ENCODE peak calls at places on chromosomes 16 and 17, in six cellular contexts. H, I, M, U, O and G are unnamed samples.

GRCh38 chr16:64983983-64984382 is 137.9 kb downstream of the CDH11 start:
- DNase-seq in H (no peak), I (no peak), M (no peak), U (no peak), O (peak), G (no peak)

GRCh38 chr16:85253127-85253941 is 141.1 kb upstream of the CIBAR2 start:
- DNase-seq in H (no peak), I (peak), M (no peak), U (peak), O (no peak), G (no peak)

GRCh38 chr16:17591655-17592405 is 121.1 kb upstream of the XYLT1 start:
- DNase-seq in H (no peak), I (no peak), M (no peak), U (no peak), O (no peak), G (no peak)

GRCh38 chr17:14004927-14005630 is 64.2 kb upstream of the COX10 start:
- DNase-seq in H (no peak), I (no peak), M (no peak), U (no peak), O (no peak), G (no peak)

GRCh38 chr17:1473841-1474240 is 17.8 kb upstream of the CRK start:
- DNase-seq in H (no peak), I (no peak), M (no peak), U (no peak), O (no peak), G (no peak)

GRCh38 chr17:16584273-16584995 is 15.4 kb upstream of the ZNF287 start:
- DNase-seq in H (no peak), I (peak), M (peak), U (peak), O (peak), G (peak)

GRCh38 chr17:81733507-81734404 is 21.7 kb downstream of the SLC25A10 start:
- DNase-seq in H (peak), I (peak), M (peak), U (peak), O (peak), G (no peak)

GRCh38 chr16:65959978-65960377 is 406.5 kb upstream of the CDH5 start:
- DNase-seq in H (no peak), I (no peak), M (no peak), U (no peak), O (no peak), G (no peak)

GRCh38 chr16:66129196-66129595 is 237.3 kb upstream of the CDH5 start:
- DNase-seq in H (no peak), I (no peak), M (no peak), U (no peak), O (no peak), G (no peak)